ENCODE peak calls at places on chromosome 7, in five cellular contexts. M, L, T, D and Q are unnamed samples.

GRCh38 chr7:155227004-155227787 is 70.5 kb upstream of the INSIG1 start:
- DNase-seq in M (no peak), L (peak), T (no peak), D (no peak), Q (peak)

GRCh38 chr7:78037603-78038002 is 239.0 kb downstream of the PHTF2 start:
- DNase-seq in M (no peak), L (no peak), T (no peak), D (no peak), Q (no peak)

GRCh38 chr7:25714013-25714412 is 438.0 kb upstream of the NFE2L3 start:
- DNase-seq in M (no peak), L (no peak), T (no peak), D (no peak), Q (no peak)

GRCh38 chr7:143258830-143259229 is 4.4 kb upstream of the GSTK1 start:
- DNase-seq in M (no peak), L (no peak), T (no peak), D (no peak), Q (no peak)

GRCh38 chr7:157523371-157523765 is 186.6 kb downstream of the DNAJB6 start:
- DNase-seq in M (no peak), L (peak), T (peak), D (no peak), Q (no peak)

GRCh38 chr7:132756482-132756990 is 180.3 kb upstream of the PLXNA4 start:
- DNase-seq in M (no peak), L (no peak), T (no peak), D (no peak), Q (no peak)

GRCh38 chr7:121676168-121676567 is 196.8 kb upstream of the PTPRZ1 start:
- DNase-seq in M (no peak), L (no peak), T (no peak), D (no peak), Q (no peak)

GRCh38 chr7:30598121-30598876 is 3.6 kb downstream of the GARS1 start:
- DNase-seq in M (no peak), L (no peak), T (no peak), D (no peak), Q (no peak)

GRCh38 chr7:12423355-12423994 is 19.8 kb upstream of the VWDE start:
- DNase-seq in M (peak), L (no peak), T (no peak), D (no peak), Q (no peak)

GRCh38 chr7:93921190-93921585 is 347 bp upstream of the GNG11 start:
- DNase-seq in M (no peak), L (no peak), T (no peak), D (no peak), Q (no peak)

GRCh38 chr7:139600306-139600705 is 76.8 kb downstream of the CLEC2L start:
- DNase-seq in M (no peak), L (no peak), T (no peak), D (no peak), Q (no peak)

GRCh38 chr7:35971133-35971995 is 170.5 kb downstream of the SEPTIN7 start:
- DNase-seq in M (no peak), L (no peak), T (no peak), D (no peak), Q (no peak)

GRCh38 chr7:100867040-100867795 is at the start of gene TRIP6:
- DNase-seq in M (peak), L (peak), T (peak), D (no peak), Q (peak)

GRCh38 chr7:110204527-110204926 is 886.4 kb upstream of the LRRN3 start:
- DNase-seq in M (no peak), L (no peak), T (no peak), D (no peak), Q (no peak)

GRCh38 chr7:45435846-45436245 is 138.3 kb upstream of the ADCY1 start:
- DNase-seq in M (peak), L (no peak), T (no peak), D (no peak), Q (no peak)

GRCh38 chr7:77180990-77181595 is 18.5 kb downstream of the FGL2 start:
- DNase-seq in M (no peak), L (no peak), T (no peak), D (no peak), Q (no peak)

GRCh38 chr7:140540142-140540777 is 61.0 kb upstream of the MKRN1 start:
- DNase-seq in M (no peak), L (no peak), T (no peak), D (no peak), Q (no peak)

GRCh38 chr7:109842386-109842785 is 1248.5 kb upstream of the LRRN3 start:
- DNase-seq in M (no peak), L (no peak), T (no peak), D (no peak), Q (no peak)

GRCh38 chr7:91940171-91940570 is 491 bp upstream of the AKAP9 start:
- DNase-seq in M (peak), L (no peak), T (peak), D (no peak), Q (no peak)

GRCh38 chr7:87934699-87935372 is 785 bp downstream of the ADAM22 start:
- DNase-seq in M (no peak), L (no peak), T (peak), D (no peak), Q (peak)